ENCODE peak calls at places on chromosomes 7 and 10, in five cellular contexts. L is WERI-Rb-1; S is SW 1271; P is activated naive CD8-positive, alpha-beta T cell treated with anti-CD3 and anti-CD28 coated beads, Interleukin-2, amount 50 U/mL, for 16 hours; V is NCI-H1092. F is an unnamed sample.

GRCh38 chr7:71372991-71373390 is 241.0 kb downstream of the GALNT17 start:
- DNase-seq in V (no peak), P (no peak), L (no peak), S (no peak), F (no peak)

GRCh38 chr7:130982160-130982638 is 248.2 kb upstream of the KLF14 start:
- DNase-seq in V (no peak), S (peak), P (no peak), L (peak), F (peak)

GRCh38 chr7:151592868-151593486 is 73.3 kb upstream of the RHEB start:
- DNase-seq in P (no peak), V (no peak), S (peak), L (no peak), F (no peak)

GRCh38 chr7:148791506-148791905 is 92.6 kb downstream of the EZH2 start:
- DNase-seq in L (no peak), P (no peak), S (no peak), V (no peak), F (no peak)

GRCh38 chr7:51255536-51256243 is 60.9 kb downstream of the COBL start:
- DNase-seq in P (no peak), L (no peak), V (no peak), S (no peak), F (no peak)

GRCh38 chr10:130428936-130429335 is 292.7 kb downstream of the GLRX3 start:
- DNase-seq in P (no peak), L (no peak), V (no peak), S (no peak), F (no peak)

GRCh38 chr10:97182327-97182990 is 3.3 kb downstream of the SLIT1 start:
- DNase-seq in P (no peak), L (no peak), S (no peak), V (no peak), F (no peak)

GRCh38 chr7:151837285-151838042 is 39.5 kb downstream of the PRKAG2 start:
- DNase-seq in S (no peak), L (peak), P (no peak), V (no peak), F (no peak)

GRCh38 chr7:42272793-42273665 is 36.0 kb upstream of the GLI3 start:
- DNase-seq in V (no peak), S (peak), P (no peak), L (no peak), F (no peak)

GRCh38 chr7:74418076-74418475 is 35.6 kb upstream of the GTF2IRD1 start:
- DNase-seq in P (no peak), S (no peak), V (no peak), L (no peak), F (no peak)

GRCh38 chr10:113476191-113476590 is 76.7 kb upstream of the HABP2 start:
- DNase-seq in L (no peak), V (no peak), S (no peak), P (no peak), F (no peak)

GRCh38 chr10:61869772-61870520 is 31.6 kb upstream of the ARID5B start:
- DNase-seq in V (no peak), S (no peak), L (no peak), P (no peak), F (no peak)

GRCh38 chr10:102604379-102604960 is 39.8 kb upstream of the TRIM8 start:
- DNase-seq in S (peak), V (no peak), P (no peak), L (no peak), F (no peak)

GRCh38 chr10:52261362-52261761 is 52.7 kb upstream of the DKK1 start:
- DNase-seq in V (no peak), L (no peak), P (no peak), S (no peak), F (no peak)

F was measured in Karpas-422.